ENCODE peak calls at places on chromosomes 2 and 18, in eight cellular contexts. P is body of pancreas, F is heart left ventricle, C is IMR-90, X is tibial nerve, B is ovary, Q is H1, Z is A549. I is an unnamed sample.

GRCh38 chr2:102604754-102605153 is 14.6 kb upstream of the SLC9A2 start:
- DNase-seq in P (no peak), F (no peak), C (no peak), X (no peak), B (no peak), Q (no peak), Z (peak), I (no peak)

GRCh38 chr2:220482751-220483150 is 855.3 kb downstream of the SLC4A3 start:
- DNase-seq in P (no peak), F (no peak), C (no peak), X (no peak), B (no peak), Q (no peak), Z (no peak), I (no peak)

GRCh38 chr2:149703281-149703680 is 115.7 kb upstream of the MMADHC start:
- DNase-seq in P (no peak), F (no peak), C (peak), X (no peak), B (no peak), Q (no peak), Z (no peak), I (no peak)

GRCh38 chr2:65392609-65393008 is 39.8 kb downstream of the SPRED2 start:
- DNase-seq in P (no peak), F (no peak), C (no peak), X (no peak), B (no peak), Q (no peak), Z (no peak), I (no peak)

GRCh38 chr2:141015339-141016047 is 1115.3 kb downstream of the LRP1B start:
- DNase-seq in P (no peak), F (no peak), C (no peak), X (no peak), B (no peak), Q (no peak), Z (no peak), I (no peak)

GRCh38 chr2:109615637-109616144 is 1.5 kb downstream of the SOWAHC start:
- DNase-seq in P (no peak), F (no peak), C (no peak), X (no peak), B (no peak), Q (peak), Z (peak), I (no peak)

GRCh38 chr2:104862061-104862941 is 8.4 kb downstream of the POU3F3 start:
- DNase-seq in P (no peak), F (no peak), C (no peak), X (no peak), B (no peak), Q (peak), Z (no peak), I (no peak)

GRCh38 chr2:178514664-178515063 is 34.4 kb downstream of the PLEKHA3 start:
- DNase-seq in P (no peak), F (no peak), C (peak), X (no peak), B (no peak), Q (no peak), Z (no peak), I (no peak)

GRCh38 chr2:145736901-145737300 is 1217.0 kb upstream of the ZEB2 start:
- DNase-seq in P (no peak), F (no peak), C (peak), X (no peak), B (no peak), Q (no peak), Z (no peak), I (no peak)

GRCh38 chr18:74662622-74663021 is 65.0 kb downstream of the ZNF407 start:
- DNase-seq in P (no peak), F (no peak), C (no peak), X (no peak), B (no peak), Q (no peak), Z (no peak), I (no peak)

GRCh38 chr2:157898591-157898996 is 22.5 kb upstream of the ACVR1 start:
- DNase-seq in P (peak), F (no peak), C (peak), X (no peak), B (peak), Q (no peak), Z (peak), I (peak)

GRCh38 chr2:216070195-216070594 is 11.4 kb downstream of the PECR start:
- DNase-seq in P (no peak), F (no peak), C (no peak), X (no peak), B (no peak), Q (no peak), Z (no peak), I (no peak)

GRCh38 chr2:98824256-98825042 is 93.5 kb upstream of the MGAT4A start:
- DNase-seq in P (no peak), F (no peak), C (no peak), X (no peak), B (no peak), Q (no peak), Z (no peak), I (no peak)

GRCh38 chr18:76013041-76013440 is 482.0 kb downstream of the ZNF516 start:
- DNase-seq in P (no peak), F (no peak), C (no peak), X (no peak), B (no peak), Q (no peak), Z (no peak), I (no peak)

GRCh38 chr18:22221350-22221749 is 52.0 kb downstream of the GATA6 start:
- DNase-seq in P (no peak), F (no peak), C (no peak), X (no peak), B (no peak), Q (no peak), Z (no peak), I (no peak)

GRCh38 chr18:24176727-24177416 is 38.0 kb downstream of the CABYR start:
- DNase-seq in P (peak), F (no peak), C (peak), X (peak), B (peak), Q (peak), Z (peak), I (peak)

GRCh38 chr2:230944123-230944653 is 19.1 kb upstream of the GPR55 start:
- DNase-seq in P (no peak), F (peak), C (no peak), X (no peak), B (no peak), Q (no peak), Z (no peak), I (no peak)

GRCh38 chr2:205914736-205915510 is 171.1 kb downstream of the INO80D start:
- DNase-seq in P (no peak), F (no peak), C (peak), X (no peak), B (no peak), Q (no peak), Z (no peak), I (no peak)

GRCh38 chr18:986071-986470 is 81.4 kb downstream of the ADCYAP1 start:
- DNase-seq in P (no peak), F (no peak), C (no peak), X (no peak), B (no peak), Q (no peak), Z (no peak), I (no peak)

GRCh38 chr2:234275515-234275914 is 221.4 kb downstream of the ARL4C start:
- DNase-seq in P (peak), F (no peak), C (no peak), X (no peak), B (no peak), Q (no peak), Z (no peak), I (no peak)

GRCh38 chr2:131156452-131157149 is 51.5 kb downstream of the PLEKHB2 start:
- DNase-seq in P (no peak), F (no peak), C (no peak), X (no peak), B (no peak), Q (peak), Z (no peak), I (no peak)

DNA sequence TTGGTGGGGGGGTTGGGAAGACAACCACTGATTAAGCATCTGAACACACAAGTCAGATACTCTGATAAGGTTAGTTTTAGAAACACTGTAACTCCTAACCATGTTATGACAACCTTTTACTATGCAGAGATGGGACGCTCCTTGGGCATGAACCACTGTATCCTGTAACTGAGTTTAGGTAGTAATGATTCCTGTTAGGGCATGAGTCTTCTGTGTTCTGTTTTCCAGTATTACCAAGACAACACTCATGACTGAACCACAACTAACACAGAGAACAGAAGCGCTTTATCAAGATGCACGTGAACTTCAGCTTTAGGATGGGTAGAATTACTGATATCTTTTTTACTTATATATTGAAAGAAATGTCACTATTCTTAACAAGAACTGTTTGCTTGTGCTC is 14.1 kb upstream of the CREB1 start:
- DNase-seq in P (no peak), F (no peak), C (no peak), X (no peak), B (no peak), Q (no peak), Z (no peak), I (no peak)
- H3K27ac ChIP-seq in P (no peak), F (no peak), C (no peak), X (no peak), B (no peak), Q (no peak), Z (no peak), I (no peak)

GRCh38 chr2:9388102-9388735 is 35.1 kb downstream of the ITGB1BP1 start:
- DNase-seq in P (no peak), F (no peak), C (no peak), X (no peak), B (no peak), Q (no peak), Z (no peak), I (no peak)

GRCh38 chr2:9391961-9392695 is 31.2 kb downstream of the ITGB1BP1 start:
- DNase-seq in P (no peak), F (no peak), C (no peak), X (no peak), B (no peak), Q (no peak), Z (no peak), I (no peak)

GRCh38 chr2:9390151-9390850 is 33.0 kb downstream of the ITGB1BP1 start:
- DNase-seq in P (no peak), F (no peak), C (no peak), X (no peak), B (no peak), Q (no peak), Z (no peak), I (no peak)

GRCh38 chr2:9390991-9391390 is 32.3 kb downstream of the ITGB1BP1 start:
- DNase-seq in P (no peak), F (no peak), C (no peak), X (no peak), B (no peak), Q (no peak), Z (no peak), I (no peak)

DNA sequence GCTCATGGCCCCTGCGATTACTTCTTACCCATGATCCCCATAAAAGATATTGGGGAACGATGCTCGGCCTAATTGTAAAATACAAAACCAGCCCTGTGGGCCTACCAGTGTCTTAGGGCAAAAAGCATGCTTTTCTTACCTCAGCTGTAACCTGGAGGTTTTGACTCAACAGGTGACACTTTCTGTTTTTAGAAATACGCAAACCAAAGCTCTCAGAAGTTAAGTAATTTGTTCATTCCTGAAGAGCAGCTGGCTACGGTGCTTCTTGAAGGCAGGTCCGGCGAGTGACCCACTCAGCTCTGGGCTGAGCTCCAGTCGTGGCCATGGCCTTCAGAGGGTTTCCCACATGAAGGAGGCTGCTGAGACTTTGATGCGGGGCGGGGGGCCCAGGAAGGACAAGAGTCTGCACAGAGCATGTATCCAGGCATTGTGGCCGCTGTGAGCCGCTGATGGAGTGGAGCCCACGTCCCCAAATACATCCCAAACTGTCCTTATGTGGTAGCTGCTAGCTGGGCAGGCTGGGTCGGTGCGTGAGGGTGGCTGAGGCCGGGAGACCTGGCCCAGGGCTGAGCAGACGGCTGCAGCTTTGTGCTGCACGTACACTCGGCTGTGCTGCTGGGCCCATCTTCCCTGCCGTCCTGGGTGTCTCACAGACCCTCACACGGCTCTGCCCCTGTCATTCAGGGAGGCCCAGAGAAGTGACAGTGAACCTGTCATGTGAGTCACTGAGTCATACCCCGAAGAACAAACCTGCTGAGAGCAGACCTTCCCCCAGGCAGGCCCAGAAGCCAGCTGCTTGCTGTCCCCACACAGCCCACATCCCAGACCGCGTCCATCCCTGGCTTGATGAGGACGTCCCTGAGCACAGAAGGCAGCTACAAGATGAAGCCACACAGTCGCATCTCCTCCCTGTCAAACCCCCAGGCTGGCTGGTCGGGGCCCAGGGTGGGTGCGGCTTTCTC is 34.1 kb downstream of the ITGB1BP1 start:
- DNase-seq in P (no peak), F (no peak), C (no peak), X (no peak), B (no peak), Q (no peak), Z (no peak), I (no peak)
- TF ChIP-seq POLR2A in P (no peak), F (no peak), C (no peak), X (no peak), B (no peak), Q (no peak), Z (no peak), I (no peak)

GRCh38 chr2:217997510-217997909 is 5.3 kb downstream of the TNS1 start:
- DNase-seq in P (no peak), F (no peak), C (no peak), X (no peak), B (no peak), Q (no peak), Z (no peak), I (no peak)

GRCh38 chr2:217993817-217994459 is 8.9 kb downstream of the TNS1 start:
- DNase-seq in P (peak), F (peak), C (peak), X (peak), B (peak), Q (peak), Z (peak), I (peak)

GRCh38 chr2:217996345-217996744 is 6.5 kb downstream of the TNS1 start:
- DNase-seq in P (peak), F (no peak), C (peak), X (peak), B (peak), Q (no peak), Z (peak), I (peak)

GRCh38 chr2:217994776-217995274 is 8.0 kb downstream of the TNS1 start:
- DNase-seq in P (peak), F (peak), C (peak), X (no peak), B (no peak), Q (no peak), Z (peak), I (no peak)

DNA sequence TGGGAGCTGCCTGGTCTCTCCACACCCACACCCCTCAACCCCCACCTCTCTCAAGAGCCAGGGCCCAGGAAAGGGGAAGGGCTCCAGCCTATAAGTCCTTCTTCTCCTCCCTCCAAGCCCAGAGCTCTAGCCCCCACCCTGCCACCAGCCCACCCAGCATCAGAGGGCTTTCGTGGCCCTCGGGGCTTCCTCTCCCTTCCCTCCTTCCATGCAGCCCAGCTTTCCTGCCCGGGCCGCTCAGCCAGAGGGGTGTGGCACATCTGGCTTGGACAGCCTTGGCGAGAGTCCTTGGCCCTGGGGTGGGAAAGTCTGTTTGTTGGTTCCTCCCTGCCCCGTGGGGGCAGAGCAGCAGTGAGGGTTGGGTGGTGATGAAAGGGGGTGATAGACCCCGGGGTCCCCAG is 7.1 kb downstream of the TNS1 start:
- DNase-seq in P (peak), F (no peak), C (no peak), X (peak), B (peak), Q (no peak), Z (no peak), I (peak)
- H3K27ac ChIP-seq in P (peak), F (peak), C (peak), X (peak), B (peak), Q (no peak), Z (peak), I (peak)

GRCh38 chr2:11828933-11829323 is 82.5 kb downstream of the LPIN1 start:
- DNase-seq in P (no peak), F (no peak), C (no peak), X (no peak), B (no peak), Q (no peak), Z (no peak), I (no peak)

GRCh38 chr2:11830708-11831301 is 84.4 kb downstream of the LPIN1 start:
- DNase-seq in P (no peak), F (no peak), C (no peak), X (no peak), B (no peak), Q (no peak), Z (no peak), I (no peak)

GRCh38 chr2:11831415-11831814 is 85.0 kb downstream of the LPIN1 start:
- DNase-seq in P (no peak), F (no peak), C (no peak), X (no peak), B (no peak), Q (no peak), Z (no peak), I (no peak)

GRCh38 chr2:11829324-11829946 is 83.0 kb downstream of the LPIN1 start:
- DNase-seq in P (peak), F (peak), C (peak), X (peak), B (peak), Q (peak), Z (peak), I (peak)

GRCh38 chr2:11829947-11830707 is 83.7 kb downstream of the LPIN1 start:
- DNase-seq in P (peak), F (peak), C (peak), X (peak), B (peak), Q (peak), Z (peak), I (peak)
- TF ChIP-seq POLR2A in P (no peak), F (no peak), C (no peak), X (no peak), B (no peak), Q (no peak), Z (peak), I (no peak)

GRCh38 chr2:97759727-97760407 is 46.5 kb downstream of the ZAP70 start:
- DNase-seq in P (no peak), F (no peak), C (no peak), X (no peak), B (no peak), Q (no peak), Z (no peak), I (no peak)
- H3K27ac ChIP-seq in P (no peak), F (no peak), C (no peak), X (no peak), B (no peak), Q (no peak), Z (no peak), I (no peak)